ENCODE peak calls at places on chromosomes 4 and X, in five cellular contexts. One of them, this sample, is unnamed.
A peak's percentile ranks its signal among the peaks of the same experiment; 100 is the strongest.

GRCh38 chr4:21893136-21893535 is 55.4 kb downstream of the KCNIP4 start:
- DNase-seq in GM12891: no peak
- DNase-seq in GM12892: no peak
- DNase-seq in GM12878: no peak
- DNase-seq in spleen: no peak
- DNase-seq in this sample: no peak

GRCh38 chr4:85243857-85244256 is 231.1 kb upstream of the ARHGAP24 start:
- DNase-seq in GM12891: no peak
- DNase-seq in GM12892: no peak
- DNase-seq in GM12878: no peak
- DNase-seq in spleen: no peak
- DNase-seq in this sample: peak; percentile 62

GRCh38 chr4:70703695-70704332 is 15.5 kb downstream of the UTP3 start:
- DNase-seq in GM12891: no peak
- DNase-seq in GM12892: no peak
- DNase-seq in GM12878: no peak
- DNase-seq in spleen: no peak
- DNase-seq in this sample: peak; percentile 41

GRCh38 chrX:1519022-1519497 is 17.9 kb downstream of the P2RY8 start:
- DNase-seq in GM12891: no peak
- DNase-seq in GM12892: no peak
- DNase-seq in GM12878: no peak
- DNase-seq in spleen: no peak
- DNase-seq in this sample: no peak

GRCh38 chrX:46811101-46811500 is 25.7 kb upstream of the RP2 start:
- DNase-seq in GM12891: no peak
- DNase-seq in GM12892: no peak
- DNase-seq in GM12878: no peak
- DNase-seq in spleen: no peak
- DNase-seq in this sample: no peak

GRCh38 chrX:119760026-119760902 is 1.9 kb downstream of the SOWAHD start:
- DNase-seq in GM12891: no peak
- DNase-seq in GM12892: no peak
- DNase-seq in GM12878: no peak
- DNase-seq in spleen: peak; percentile 82
- DNase-seq in this sample: no peak

GRCh38 chr4:71261633-71262121 is 77.1 kb upstream of the SLC4A4 start:
- DNase-seq in GM12891: no peak
- DNase-seq in GM12892: no peak
- DNase-seq in GM12878: peak; percentile 20
- DNase-seq in spleen: no peak
- DNase-seq in this sample: no peak

GRCh38 chrX:2614911-2615310 is 76.2 kb upstream of the CD99 start:
- DNase-seq in GM12891: no peak
- DNase-seq in GM12892: no peak
- DNase-seq in GM12878: no peak
- DNase-seq in spleen: no peak
- DNase-seq in this sample: peak; percentile 76

GRCh38 chr4:88341227-88342192 is 37.1 kb upstream of the HERC6 start:
- DNase-seq in GM12891: no peak
- DNase-seq in GM12892: no peak
- DNase-seq in GM12878: no peak
- DNase-seq in spleen: no peak
- DNase-seq in this sample: no peak

GRCh38 chr4:101081695-101082369 is 265.5 kb downstream of the PPP3CA start:
- DNase-seq in GM12891: no peak
- DNase-seq in GM12892: no peak
- DNase-seq in GM12878: no peak
- DNase-seq in spleen: no peak
- DNase-seq in this sample: no peak

GRCh38 chr4:120921456-120922389 is 803 bp downstream of the PRDM5 start:
- DNase-seq in GM12891: no peak
- DNase-seq in GM12892: no peak
- DNase-seq in GM12878: no peak
- DNase-seq in spleen: peak; percentile 86
- DNase-seq in this sample: peak; percentile 48

GRCh38 chr4:3485011-3485881 is 22.1 kb downstream of the DOK7 start:
- DNase-seq in GM12891: no peak
- DNase-seq in GM12892: no peak
- DNase-seq in GM12878: no peak
- DNase-seq in spleen: peak; percentile 92
- DNase-seq in this sample: no peak

GRCh38 chr4:76640252-76640925 is 205.4 kb downstream of the SHROOM3 start:
- DNase-seq in GM12891: no peak
- DNase-seq in GM12892: no peak
- DNase-seq in GM12878: no peak
- DNase-seq in spleen: no peak
- DNase-seq in this sample: peak; percentile 29

GRCh38 chr4:183996868-183997267 is 91.8 kb downstream of the STOX2 start:
- DNase-seq in GM12891: no peak
- DNase-seq in GM12892: no peak
- DNase-seq in GM12878: no peak
- DNase-seq in spleen: no peak
- DNase-seq in this sample: no peak

GRCh38 chrX:150363561-150364346 is 637 bp downstream of the MAMLD1 start:
- DNase-seq in GM12891: no peak
- DNase-seq in GM12892: no peak
- DNase-seq in GM12878: no peak
- DNase-seq in spleen: peak; percentile 80
- DNase-seq in this sample: peak; percentile 59

GRCh38 chrX:42085836-42086235 is 162.5 kb upstream of the CASK start:
- DNase-seq in GM12891: no peak
- DNase-seq in GM12892: no peak
- DNase-seq in GM12878: no peak
- DNase-seq in spleen: no peak
- DNase-seq in this sample: no peak

GRCh38 chr4:123291329-123291728 is 105.3 kb upstream of the SPRY1 start:
- DNase-seq in GM12891: no peak
- DNase-seq in GM12892: no peak
- DNase-seq in GM12878: no peak
- DNase-seq in spleen: no peak
- DNase-seq in this sample: no peak

GRCh38 chr4:123286903-123287466 is 109.6 kb upstream of the SPRY1 start:
- DNase-seq in GM12891: no peak
- DNase-seq in GM12892: no peak
- DNase-seq in GM12878: no peak
- DNase-seq in spleen: no peak
- DNase-seq in this sample: no peak

GRCh38 chr4:123284166-123284565 is 112.4 kb upstream of the SPRY1 start:
- DNase-seq in GM12891: no peak
- DNase-seq in GM12892: no peak
- DNase-seq in GM12878: no peak
- DNase-seq in spleen: no peak
- DNase-seq in this sample: no peak

GRCh38 chr4:123288309-123289025 is 108.1 kb upstream of the SPRY1 start:
- DNase-seq in GM12891: no peak
- DNase-seq in GM12892: no peak
- DNase-seq in GM12878: no peak
- DNase-seq in spleen: no peak
- DNase-seq in this sample: no peak
- TF ChIP-seq POLR2AphosphoS5 in GM12891: no peak
- TF ChIP-seq POLR2AphosphoS5 in GM12892: no peak
- TF ChIP-seq POLR2AphosphoS5 in GM12878: no peak
- TF ChIP-seq POLR2AphosphoS5 in spleen: no peak
- TF ChIP-seq POLR2AphosphoS5 in this sample: no peak

DNA sequence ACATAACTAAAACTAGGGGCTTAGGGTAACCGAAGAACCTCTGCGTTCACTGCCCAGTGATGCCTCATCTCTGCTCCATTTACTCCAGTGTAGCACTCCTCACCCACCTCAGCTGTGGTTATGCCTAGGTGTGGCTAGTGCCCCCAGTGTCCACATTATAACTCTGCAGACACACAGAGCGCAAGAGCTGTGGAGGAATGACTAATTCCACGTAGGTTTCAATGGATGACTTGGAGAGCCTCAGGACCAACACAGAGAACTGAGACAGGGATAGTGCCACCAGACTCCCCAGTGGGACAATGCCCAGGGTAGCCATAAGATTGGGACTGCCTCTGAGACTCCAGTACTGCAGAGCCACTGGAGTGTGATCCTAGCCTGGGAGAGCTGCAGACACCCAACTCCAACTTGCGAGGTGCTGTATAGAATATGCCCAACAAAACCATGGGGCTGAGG is 542.4 kb upstream of the DIPK2B start:
- DNase-seq in GM12891: no peak
- DNase-seq in GM12892: no peak
- DNase-seq in GM12878: no peak
- DNase-seq in spleen: no peak
- DNase-seq in this sample: peak; percentile 39
- TF ChIP-seq POLR2AphosphoS5 in GM12891: no peak
- TF ChIP-seq POLR2AphosphoS5 in GM12892: no peak
- TF ChIP-seq POLR2AphosphoS5 in GM12878: no peak
- TF ChIP-seq POLR2AphosphoS5 in spleen: no peak
- TF ChIP-seq POLR2AphosphoS5 in this sample: peak; percentile 27

GRCh38 chrX:16119353-16120220 is 3.8 kb upstream of the GRPR start:
- DNase-seq in GM12891: no peak
- DNase-seq in GM12892: no peak
- DNase-seq in GM12878: peak; percentile 82
- DNase-seq in spleen: no peak
- DNase-seq in this sample: no peak
- TF ChIP-seq POLR2AphosphoS5 in GM12891: no peak
- TF ChIP-seq POLR2AphosphoS5 in GM12892: no peak
- TF ChIP-seq POLR2AphosphoS5 in GM12878: no peak
- TF ChIP-seq POLR2AphosphoS5 in spleen: no peak
- TF ChIP-seq POLR2AphosphoS5 in this sample: no peak

DNA sequence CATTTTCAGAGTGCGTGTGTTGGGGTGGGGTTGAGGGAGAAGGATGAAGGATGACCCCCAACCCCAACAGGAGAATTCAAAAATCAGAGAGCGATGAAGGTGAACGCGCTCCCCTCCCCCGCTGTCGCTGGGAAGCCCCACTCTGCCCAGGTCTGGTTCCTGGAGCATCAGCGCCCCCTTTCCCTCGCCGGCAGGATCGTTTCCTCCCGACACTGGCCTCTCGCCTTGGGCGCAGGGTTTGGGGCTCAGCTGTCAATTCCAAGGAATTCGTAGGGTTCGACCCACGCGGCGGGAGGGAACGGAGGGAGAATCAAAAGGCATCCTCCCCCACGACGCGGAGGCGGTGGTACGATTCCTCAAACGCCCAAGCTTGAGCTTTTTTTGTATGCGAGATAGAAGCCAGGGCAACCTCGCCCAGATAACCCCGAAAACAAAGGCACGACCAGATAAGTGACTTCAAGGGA is 997 bp upstream of the PDGFRA start:
- DNase-seq in GM12891: peak; percentile 54
- DNase-seq in GM12892: no peak
- DNase-seq in GM12878: no peak
- DNase-seq in spleen: peak; percentile 82
- DNase-seq in this sample: peak; percentile 92
- TF ChIP-seq POLR2AphosphoS5 in GM12891: no peak
- TF ChIP-seq POLR2AphosphoS5 in GM12892: no peak
- TF ChIP-seq POLR2AphosphoS5 in GM12878: no peak
- TF ChIP-seq POLR2AphosphoS5 in spleen: peak; percentile 42
- TF ChIP-seq POLR2AphosphoS5 in this sample: no peak

DNA sequence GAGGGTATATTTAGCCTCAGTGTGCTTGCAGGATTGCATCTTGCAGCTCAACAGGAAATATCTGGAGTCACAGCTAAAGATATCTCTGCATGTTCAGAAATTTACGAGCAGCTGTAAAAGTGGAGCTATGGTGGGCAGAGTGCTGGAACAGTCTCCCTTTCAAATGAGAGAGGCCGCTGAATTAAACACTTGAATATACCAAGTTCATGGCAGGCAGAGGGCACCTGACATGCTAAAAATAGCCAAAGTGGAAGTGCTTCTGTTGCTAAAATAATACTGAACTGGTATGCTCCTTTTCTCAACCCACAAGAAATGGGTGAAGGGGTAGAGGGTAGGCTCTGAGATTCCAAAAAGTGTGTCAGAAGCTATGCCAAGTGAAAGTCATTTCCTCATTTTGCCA is 98.0 kb downstream of the MGST2 start:
- DNase-seq in GM12891: no peak
- DNase-seq in GM12892: no peak
- DNase-seq in GM12878: no peak
- DNase-seq in spleen: no peak
- DNase-seq in this sample: no peak
- TF ChIP-seq POLR2AphosphoS5 in GM12891: no peak
- TF ChIP-seq POLR2AphosphoS5 in GM12892: no peak
- TF ChIP-seq POLR2AphosphoS5 in GM12878: no peak
- TF ChIP-seq POLR2AphosphoS5 in spleen: no peak
- TF ChIP-seq POLR2AphosphoS5 in this sample: no peak

DNA sequence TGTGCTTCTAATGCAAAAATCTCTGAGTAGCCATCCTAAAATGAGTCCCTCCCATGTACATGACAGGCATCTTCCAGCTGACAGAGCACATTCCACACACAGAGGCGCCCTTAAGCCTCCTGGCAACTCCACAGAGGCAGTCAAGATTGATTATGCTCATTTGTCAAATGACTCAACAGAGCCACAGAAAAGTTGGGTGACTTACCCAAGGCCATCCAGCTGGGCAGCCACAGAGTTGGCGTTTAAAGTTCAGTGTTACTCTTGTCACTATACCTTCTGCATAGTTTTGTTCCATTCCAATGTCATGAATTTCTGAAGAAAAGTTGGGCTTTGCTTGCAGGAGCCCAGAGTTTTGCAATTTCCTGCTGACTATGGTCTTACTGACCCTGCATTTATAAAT is 394.6 kb upstream of the FGF13 start:
- DNase-seq in GM12891: no peak
- DNase-seq in GM12892: no peak
- DNase-seq in GM12878: no peak
- DNase-seq in spleen: no peak
- DNase-seq in this sample: peak; percentile 1
- TF ChIP-seq POLR2AphosphoS5 in GM12891: no peak
- TF ChIP-seq POLR2AphosphoS5 in GM12892: no peak
- TF ChIP-seq POLR2AphosphoS5 in GM12878: no peak
- TF ChIP-seq POLR2AphosphoS5 in spleen: no peak
- TF ChIP-seq POLR2AphosphoS5 in this sample: no peak

DNA sequence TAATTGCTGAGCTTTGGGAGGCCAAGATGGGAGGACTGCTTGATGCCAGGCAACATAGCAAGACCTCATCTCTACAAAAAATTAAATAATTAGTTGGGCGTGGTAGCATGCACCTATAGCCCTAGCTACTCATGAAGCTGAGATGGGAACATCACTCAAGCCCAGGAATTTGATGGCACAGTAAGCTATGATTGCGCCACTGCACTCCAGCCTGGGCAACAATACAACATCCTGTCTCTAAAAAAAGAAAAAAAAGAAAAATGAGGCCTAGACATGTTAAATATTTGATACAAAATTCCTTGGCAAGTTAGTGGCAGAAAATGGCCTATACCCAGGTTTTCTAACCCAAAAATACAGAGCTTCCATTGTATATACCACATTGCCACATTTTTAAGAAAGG is 88.1 kb upstream of the MAB21L2 start:
- DNase-seq in GM12891: no peak
- DNase-seq in GM12892: no peak
- DNase-seq in GM12878: no peak
- DNase-seq in spleen: no peak
- DNase-seq in this sample: no peak
- TF ChIP-seq POLR2AphosphoS5 in GM12891: no peak
- TF ChIP-seq POLR2AphosphoS5 in GM12892: no peak
- TF ChIP-seq POLR2AphosphoS5 in GM12878: no peak
- TF ChIP-seq POLR2AphosphoS5 in spleen: no peak
- TF ChIP-seq POLR2AphosphoS5 in this sample: no peak

DNA sequence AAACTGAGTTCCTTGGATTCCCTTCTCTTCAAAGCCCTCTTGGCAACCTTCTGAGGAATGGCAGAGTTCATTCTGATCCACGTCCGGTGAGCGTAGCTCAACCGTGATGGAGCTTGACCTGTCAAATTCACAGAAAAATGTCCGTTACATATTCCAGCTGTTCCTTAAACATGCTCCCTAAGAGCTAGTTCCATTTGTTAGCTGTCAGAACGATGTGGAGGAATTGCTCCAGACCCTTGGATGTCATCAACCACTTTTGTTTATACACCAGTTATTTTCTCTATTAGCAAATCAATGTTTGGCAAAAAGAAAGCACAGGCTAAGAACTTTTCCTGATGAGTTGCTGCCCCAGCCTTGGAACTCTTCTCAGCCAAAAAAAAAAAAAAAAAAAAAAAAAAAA is 50.2 kb downstream of the NHS start:
- DNase-seq in GM12891: no peak
- DNase-seq in GM12892: no peak
- DNase-seq in GM12878: no peak
- DNase-seq in spleen: no peak
- DNase-seq in this sample: no peak
- TF ChIP-seq POLR2AphosphoS5 in GM12891: no peak
- TF ChIP-seq POLR2AphosphoS5 in GM12892: no peak
- TF ChIP-seq POLR2AphosphoS5 in GM12878: no peak
- TF ChIP-seq POLR2AphosphoS5 in spleen: peak; percentile 35
- TF ChIP-seq POLR2AphosphoS5 in this sample: no peak